ENCODE peak calls at places on chromosomes 13 and 19, in seven cellular contexts. I is NCI-H446 treated with DMSO at 0.1 percent for 48 hours, J is BJ, F is brain microvascular endothelial cell, K is left ventricle myocardium inferior, M is NCI-H1694, L is iris pigment epithelial cell. O is an unnamed sample.

GRCh38 chr19:28170066-28170465 is 1042.9 kb downstream of the UQCRFS1 start:
- DNase-seq in I (no peak), J (no peak), F (no peak), K (no peak), M (no peak), L (no peak), O (no peak)

GRCh38 chr13:85755123-85755522 is 44.1 kb downstream of the SLITRK6 start:
- DNase-seq in I (no peak), J (no peak), F (peak; percentile 1), K (no peak), M (no peak), L (no peak), O (no peak)

GRCh38 chr13:97001641-97002040 is 7.4 kb upstream of the OXGR1 start:
- DNase-seq in I (no peak), J (no peak), F (no peak), K (no peak), M (no peak), L (no peak), O (no peak)

GRCh38 chr13:23670793-23671192 is 100.6 kb downstream of the TNFRSF19 start:
- DNase-seq in I (no peak), J (no peak), F (no peak), K (no peak), M (no peak), L (no peak), O (no peak)

GRCh38 chr13:35747594-35747993 is 271.1 kb upstream of the MAB21L1 start:
- DNase-seq in I (no peak), J (no peak), F (no peak), K (no peak), M (no peak), L (no peak), O (no peak)

GRCh38 chr13:34430294-34430693 is 511.8 kb upstream of the NBEA start:
- DNase-seq in I (no peak), J (no peak), F (peak; percentile 67), K (no peak), M (no peak), L (peak; percentile 31), O (no peak)

GRCh38 chr19:14363203-14364097 is 17.8 kb upstream of the ADGRE5 start:
- DNase-seq in I (no peak), J (no peak), F (peak; percentile 76), K (peak; percentile 86), M (no peak), L (peak; percentile 54), O (peak; percentile 72)

GRCh38 chr13:99355267-99356215 is 48.3 kb upstream of the GPR183 start:
- DNase-seq in I (no peak), J (no peak), F (no peak), K (no peak), M (no peak), L (no peak), O (no peak)

GRCh38 chr19:33704271-33704670 is 82.5 kb downstream of the CHST8 start:
- DNase-seq in I (no peak), J (no peak), F (no peak), K (no peak), M (no peak), L (no peak), O (no peak)

GRCh38 chr13:95050800-95051620 is 250.2 kb downstream of the ABCC4 start:
- DNase-seq in I (no peak), J (no peak), F (no peak), K (no peak), M (no peak), L (no peak), O (no peak)

GRCh38 chr13:35512271-35512920 is 35.9 kb upstream of the MAB21L1 start:
- DNase-seq in I (no peak), J (peak; percentile 84), F (peak; percentile 89), K (no peak), M (no peak), L (peak; percentile 93), O (no peak)

GRCh38 chr19:39546599-39546998 is 6.6 kb upstream of the EID2 start:
- DNase-seq in I (no peak), J (no peak), F (no peak), K (no peak), M (no peak), L (no peak), O (no peak)

GRCh38 chr19:23481043-23481442 is 85.8 kb upstream of the ZNF91 start:
- DNase-seq in I (no peak), J (no peak), F (no peak), K (no peak), M (no peak), L (no peak), O (no peak)

GRCh38 chr19:10339380-10339960 is at the start of gene ICAM3:
- DNase-seq in I (no peak), J (no peak), F (no peak), K (peak; percentile 32), M (no peak), L (no peak), O (peak; percentile 49)

GRCh38 chr19:46009530-46010510 is 13.0 kb downstream of the PGLYRP1 start:
- DNase-seq in I (peak; percentile 6), J (no peak), F (peak; percentile 77), K (peak; percentile 61), M (peak; percentile 34), L (peak; percentile 68), O (peak; percentile 74)

GRCh38 chr13:40438999-40439797 is 227.2 kb downstream of the FOXO1 start:
- DNase-seq in I (no peak), J (no peak), F (peak; percentile 28), K (no peak), M (no peak), L (peak; percentile 58), O (no peak)

O was measured in lung.